ENCODE peak calls at places on chromosomes 3 and 15, in ten cellular contexts. N, L, E, D, I, G, R, T, O and A are unnamed samples.

GRCh38 chr15:40097968-40098476 is 10.7 kb downstream of the BMF start:
- DNase-seq in N (no peak), L (peak), E (peak), D (peak), I (peak), G (no peak), R (no peak), T (peak), O (no peak), A (peak)

GRCh38 chr15:77059761-77060345 is 11.1 kb downstream of the TSPAN3 start:
- DNase-seq in N (no peak), L (no peak), E (no peak), D (peak), I (no peak), G (no peak), R (no peak), T (no peak), O (no peak), A (no peak)

GRCh38 chr3:138371070-138371950 is 22.9 kb downstream of the MRAS start:
- DNase-seq in N (no peak), L (no peak), E (no peak), D (no peak), I (no peak), G (no peak), R (no peak), T (peak), O (no peak), A (no peak)

GRCh38 chr3:146033950-146034349 is 127.0 kb downstream of the PLOD2 start:
- DNase-seq in N (no peak), L (no peak), E (no peak), D (no peak), I (no peak), G (no peak), R (no peak), T (no peak), O (no peak), A (no peak)

GRCh38 chr3:182710557-182711157 is 82.6 kb upstream of the ATP11B start:
- DNase-seq in N (no peak), L (peak), E (no peak), D (peak), I (no peak), G (no peak), R (no peak), T (peak), O (no peak), A (peak)

GRCh38 chr3:69423756-69424155 is 37.9 kb upstream of the FRMD4B start:
- DNase-seq in N (no peak), L (no peak), E (no peak), D (peak), I (no peak), G (no peak), R (no peak), T (no peak), O (no peak), A (no peak)

GRCh38 chr15:31499236-31499952 is 172.8 kb downstream of the KLF13 start:
- DNase-seq in N (no peak), L (no peak), E (no peak), D (no peak), I (no peak), G (no peak), R (no peak), T (no peak), O (no peak), A (no peak)

GRCh38 chr15:35000511-35000910 is 12.4 kb upstream of the ZNF770 start:
- DNase-seq in N (no peak), L (no peak), E (no peak), D (peak), I (no peak), G (no peak), R (peak), T (no peak), O (peak), A (peak)

GRCh38 chr15:74781673-74782595 is at the start of gene CSK:
- DNase-seq in N (peak), L (peak), E (peak), D (peak), I (peak), G (no peak), R (peak), T (peak), O (peak), A (peak)

GRCh38 chr3:78511840-78512239 is 1256.0 kb downstream of the ROBO1 start:
- DNase-seq in N (no peak), L (no peak), E (no peak), D (no peak), I (no peak), G (no peak), R (no peak), T (no peak), O (no peak), A (no peak)

GRCh38 chr3:182947892-182948291 is 32.4 kb downstream of the DCUN1D1 start:
- DNase-seq in N (no peak), L (peak), E (no peak), D (no peak), I (no peak), G (no peak), R (no peak), T (no peak), O (peak), A (no peak)

GRCh38 chr3:58521002-58521670 is 15.9 kb downstream of the ACOX2 start:
- DNase-seq in N (no peak), L (no peak), E (no peak), D (no peak), I (peak), G (no peak), R (peak), T (no peak), O (no peak), A (no peak)

GRCh38 chr3:42012935-42013651 is 51.2 kb upstream of the ULK4 start:
- DNase-seq in N (no peak), L (peak), E (peak), D (peak), I (peak), G (peak), R (peak), T (peak), O (peak), A (peak)

GRCh38 chr3:38573606-38574005 is 75.9 kb downstream of the SCN5A start:
- DNase-seq in N (no peak), L (no peak), E (no peak), D (no peak), I (no peak), G (no peak), R (no peak), T (no peak), O (no peak), A (no peak)

GRCh38 chr15:81547517-81548132 is 173.6 kb upstream of the TMC3 start:
- DNase-seq in N (no peak), L (no peak), E (no peak), D (peak), I (no peak), G (no peak), R (no peak), T (no peak), O (no peak), A (no peak)

GRCh38 chr3:111831840-111832239 is 27.2 kb upstream of the PHLDB2 start:
- DNase-seq in N (no peak), L (no peak), E (no peak), D (no peak), I (no peak), G (no peak), R (no peak), T (no peak), O (no peak), A (no peak)

GRCh38 chr3:133742351-133743091 is 3.7 kb upstream of the TF start:
- DNase-seq in N (no peak), L (no peak), E (no peak), D (peak), I (no peak), G (no peak), R (no peak), T (no peak), O (no peak), A (no peak)

GRCh38 chr3:43863966-43864933 is 173.5 kb downstream of the ABHD5 start:
- DNase-seq in N (no peak), L (no peak), E (no peak), D (no peak), I (no peak), G (no peak), R (no peak), T (no peak), O (no peak), A (no peak)